ENCODE peak calls at places on chromosome 15, in seven cellular contexts. One of them, this sample, is unnamed.

GRCh38 chr15:45022871-45023658 is at the start of gene SORD:
- DNase-seq in aorta: peak; percentile 96
- DNase-seq in transverse colon: peak; percentile 96
- DNase-seq in kidney epithelial cell: peak; percentile 53
- DNase-seq in cardiac muscle cell: peak; percentile 89
- DNase-seq in CD4-positive, CD25-positive, alpha-beta regulatory T cell: peak; percentile 83
- DNase-seq in small intestine: peak; percentile 93
- DNase-seq in this sample: peak; percentile 99

GRCh38 chr15:31098953-31099740 is 2.4 kb downstream of the TRPM1 start:
- DNase-seq in aorta: no peak
- DNase-seq in transverse colon: no peak
- DNase-seq in kidney epithelial cell: no peak
- DNase-seq in cardiac muscle cell: no peak
- DNase-seq in CD4-positive, CD25-positive, alpha-beta regulatory T cell: no peak
- DNase-seq in small intestine: no peak
- DNase-seq in this sample: no peak

GRCh38 chr15:93135459-93135858 is 46.4 kb upstream of the RGMA start:
- DNase-seq in aorta: no peak
- DNase-seq in transverse colon: no peak
- DNase-seq in kidney epithelial cell: no peak
- DNase-seq in cardiac muscle cell: no peak
- DNase-seq in CD4-positive, CD25-positive, alpha-beta regulatory T cell: no peak
- DNase-seq in small intestine: no peak
- DNase-seq in this sample: no peak

GRCh38 chr15:80210612-80211554 is 41.1 kb downstream of the CTXND1 start:
- DNase-seq in aorta: no peak
- DNase-seq in transverse colon: no peak
- DNase-seq in kidney epithelial cell: no peak
- DNase-seq in cardiac muscle cell: no peak
- DNase-seq in CD4-positive, CD25-positive, alpha-beta regulatory T cell: no peak
- DNase-seq in small intestine: peak; percentile 11
- DNase-seq in this sample: no peak

GRCh38 chr15:61661791-61662190 is 398.5 kb downstream of the VPS13C start:
- DNase-seq in aorta: no peak
- DNase-seq in transverse colon: no peak
- DNase-seq in kidney epithelial cell: no peak
- DNase-seq in cardiac muscle cell: no peak
- DNase-seq in CD4-positive, CD25-positive, alpha-beta regulatory T cell: no peak
- DNase-seq in small intestine: no peak
- DNase-seq in this sample: no peak

GRCh38 chr15:79811406-79812405 is 85.1 kb downstream of the MTHFS start:
- DNase-seq in aorta: peak; percentile 77
- DNase-seq in transverse colon: peak; percentile 14
- DNase-seq in kidney epithelial cell: no peak
- DNase-seq in cardiac muscle cell: peak; percentile 94
- DNase-seq in CD4-positive, CD25-positive, alpha-beta regulatory T cell: no peak
- DNase-seq in small intestine: peak; percentile 48
- DNase-seq in this sample: no peak

GRCh38 chr15:52103217-52104207 is 9.1 kb downstream of the BCL2L10 start:
- DNase-seq in aorta: peak; percentile 74
- DNase-seq in transverse colon: peak; percentile 47
- DNase-seq in kidney epithelial cell: peak; percentile 86
- DNase-seq in cardiac muscle cell: peak; percentile 92
- DNase-seq in CD4-positive, CD25-positive, alpha-beta regulatory T cell: no peak
- DNase-seq in small intestine: no peak
- DNase-seq in this sample: no peak

GRCh38 chr15:56353740-56354139 is 11.5 kb upstream of the TEX9 start:
- DNase-seq in aorta: no peak
- DNase-seq in transverse colon: no peak
- DNase-seq in kidney epithelial cell: no peak
- DNase-seq in cardiac muscle cell: peak; percentile 3
- DNase-seq in CD4-positive, CD25-positive, alpha-beta regulatory T cell: no peak
- DNase-seq in small intestine: no peak
- DNase-seq in this sample: no peak

GRCh38 chr15:78629031-78629715 is 8.4 kb upstream of the CHRNA3 start:
- DNase-seq in aorta: no peak
- DNase-seq in transverse colon: no peak
- DNase-seq in kidney epithelial cell: no peak
- DNase-seq in cardiac muscle cell: no peak
- DNase-seq in CD4-positive, CD25-positive, alpha-beta regulatory T cell: no peak
- DNase-seq in small intestine: no peak
- DNase-seq in this sample: no peak

GRCh38 chr15:77634266-77634962 is 1.7 kb upstream of the LINGO1 start:
- DNase-seq in aorta: peak; percentile 78
- DNase-seq in transverse colon: peak; percentile 83
- DNase-seq in kidney epithelial cell: peak; percentile 19
- DNase-seq in cardiac muscle cell: peak; percentile 68
- DNase-seq in CD4-positive, CD25-positive, alpha-beta regulatory T cell: no peak
- DNase-seq in small intestine: peak; percentile 65
- DNase-seq in this sample: peak; percentile 91

GRCh38 chr15:61141497-61142125 is 87.5 kb downstream of the RORA start:
- DNase-seq in aorta: no peak
- DNase-seq in transverse colon: no peak
- DNase-seq in kidney epithelial cell: no peak
- DNase-seq in cardiac muscle cell: no peak
- DNase-seq in CD4-positive, CD25-positive, alpha-beta regulatory T cell: no peak
- DNase-seq in small intestine: peak; percentile 26
- DNase-seq in this sample: peak; percentile 48

GRCh38 chr15:47741082-47741481 is 23.8 kb downstream of the SEMA6D start:
- DNase-seq in aorta: no peak
- DNase-seq in transverse colon: no peak
- DNase-seq in kidney epithelial cell: no peak
- DNase-seq in cardiac muscle cell: no peak
- DNase-seq in CD4-positive, CD25-positive, alpha-beta regulatory T cell: no peak
- DNase-seq in small intestine: no peak
- DNase-seq in this sample: no peak

GRCh38 chr15:39621210-39621609 is 40.3 kb downstream of the THBS1 start:
- DNase-seq in aorta: no peak
- DNase-seq in transverse colon: no peak
- DNase-seq in kidney epithelial cell: no peak
- DNase-seq in cardiac muscle cell: peak; percentile 43
- DNase-seq in CD4-positive, CD25-positive, alpha-beta regulatory T cell: no peak
- DNase-seq in small intestine: no peak
- DNase-seq in this sample: no peak

GRCh38 chr15:81301815-81302399 is 22.0 kb downstream of the STARD5 start:
- DNase-seq in aorta: peak; percentile 76
- DNase-seq in transverse colon: peak; percentile 64
- DNase-seq in kidney epithelial cell: no peak
- DNase-seq in cardiac muscle cell: no peak
- DNase-seq in CD4-positive, CD25-positive, alpha-beta regulatory T cell: no peak
- DNase-seq in small intestine: no peak
- DNase-seq in this sample: no peak

GRCh38 chr15:31483053-31483923 is 156.7 kb downstream of the KLF13 start:
- DNase-seq in aorta: no peak
- DNase-seq in transverse colon: no peak
- DNase-seq in kidney epithelial cell: no peak
- DNase-seq in cardiac muscle cell: peak; percentile 39
- DNase-seq in CD4-positive, CD25-positive, alpha-beta regulatory T cell: peak; percentile 14
- DNase-seq in small intestine: peak; percentile 25
- DNase-seq in this sample: peak; percentile 84

GRCh38 chr15:31379042-31379441 is 52.4 kb downstream of the KLF13 start:
- DNase-seq in aorta: no peak
- DNase-seq in transverse colon: no peak
- DNase-seq in kidney epithelial cell: no peak
- DNase-seq in cardiac muscle cell: no peak
- DNase-seq in CD4-positive, CD25-positive, alpha-beta regulatory T cell: no peak
- DNase-seq in small intestine: no peak
- DNase-seq in this sample: no peak

GRCh38 chr15:79192462-79193036 is 90.0 kb upstream of the ANKRD34C start:
- DNase-seq in aorta: no peak
- DNase-seq in transverse colon: no peak
- DNase-seq in kidney epithelial cell: no peak
- DNase-seq in cardiac muscle cell: no peak
- DNase-seq in CD4-positive, CD25-positive, alpha-beta regulatory T cell: no peak
- DNase-seq in small intestine: no peak
- DNase-seq in this sample: no peak

GRCh38 chr15:23483821-23484299 is 36.8 kb upstream of the GOLGA6L2 start:
- DNase-seq in aorta: no peak
- DNase-seq in transverse colon: no peak
- DNase-seq in kidney epithelial cell: no peak
- DNase-seq in cardiac muscle cell: no peak
- DNase-seq in CD4-positive, CD25-positive, alpha-beta regulatory T cell: no peak
- DNase-seq in small intestine: no peak
- DNase-seq in this sample: no peak

GRCh38 chr15:45186771-45187577 is 792 bp downstream of the SHF start:
- DNase-seq in aorta: no peak
- DNase-seq in transverse colon: no peak
- DNase-seq in kidney epithelial cell: no peak
- DNase-seq in cardiac muscle cell: no peak
- DNase-seq in CD4-positive, CD25-positive, alpha-beta regulatory T cell: peak; percentile 7
- DNase-seq in small intestine: peak; percentile 36
- DNase-seq in this sample: peak; percentile 78

GRCh38 chr15:47473857-47474256 is 243.4 kb upstream of the SEMA6D start:
- DNase-seq in aorta: peak; percentile 82
- DNase-seq in transverse colon: peak; percentile 7
- DNase-seq in kidney epithelial cell: no peak
- DNase-seq in cardiac muscle cell: peak; percentile 92
- DNase-seq in CD4-positive, CD25-positive, alpha-beta regulatory T cell: no peak
- DNase-seq in small intestine: no peak
- DNase-seq in this sample: no peak

GRCh38 chr15:89409184-89409992 is 74.8 kb upstream of the POLG start:
- DNase-seq in aorta: no peak
- DNase-seq in transverse colon: no peak
- DNase-seq in kidney epithelial cell: no peak
- DNase-seq in cardiac muscle cell: no peak
- DNase-seq in CD4-positive, CD25-positive, alpha-beta regulatory T cell: no peak
- DNase-seq in small intestine: no peak
- DNase-seq in this sample: peak; percentile 67

GRCh38 chr15:89406218-89406716 is 71.6 kb upstream of the POLG start:
- DNase-seq in aorta: no peak
- DNase-seq in transverse colon: no peak
- DNase-seq in kidney epithelial cell: no peak
- DNase-seq in cardiac muscle cell: no peak
- DNase-seq in CD4-positive, CD25-positive, alpha-beta regulatory T cell: no peak
- DNase-seq in small intestine: no peak
- DNase-seq in this sample: no peak

GRCh38 chr15:89406756-89407650 is 72.4 kb upstream of the POLG start:
- DNase-seq in aorta: no peak
- DNase-seq in transverse colon: no peak
- DNase-seq in kidney epithelial cell: no peak
- DNase-seq in cardiac muscle cell: no peak
- DNase-seq in CD4-positive, CD25-positive, alpha-beta regulatory T cell: no peak
- DNase-seq in small intestine: no peak
- DNase-seq in this sample: peak; percentile 81

GRCh38 chr15:89409993-89410767 is 75.6 kb upstream of the POLG start:
- DNase-seq in aorta: no peak
- DNase-seq in transverse colon: no peak
- DNase-seq in kidney epithelial cell: no peak
- DNase-seq in cardiac muscle cell: no peak
- DNase-seq in CD4-positive, CD25-positive, alpha-beta regulatory T cell: no peak
- DNase-seq in small intestine: no peak
- DNase-seq in this sample: no peak

GRCh38 chr15:89408512-89409183 is 74.0 kb upstream of the POLG start:
- DNase-seq in aorta: no peak
- DNase-seq in transverse colon: no peak
- DNase-seq in kidney epithelial cell: no peak
- DNase-seq in cardiac muscle cell: no peak
- DNase-seq in CD4-positive, CD25-positive, alpha-beta regulatory T cell: no peak
- DNase-seq in small intestine: peak; percentile 7
- DNase-seq in this sample: no peak
- H3K4me3 ChIP-seq in aorta: no peak overlapping the region
- H3K4me3 ChIP-seq in transverse colon: peak overlapping the region; percentile 11
- H3K4me3 ChIP-seq in kidney epithelial cell: no peak overlapping the region
- H3K4me3 ChIP-seq in cardiac muscle cell: no peak overlapping the region
- H3K4me3 ChIP-seq in CD4-positive, CD25-positive, alpha-beta regulatory T cell: peak overlapping the region; percentile 80
- H3K4me3 ChIP-seq in small intestine: no peak overlapping the region
- H3K4me3 ChIP-seq in this sample: no peak overlapping the region

DNA sequence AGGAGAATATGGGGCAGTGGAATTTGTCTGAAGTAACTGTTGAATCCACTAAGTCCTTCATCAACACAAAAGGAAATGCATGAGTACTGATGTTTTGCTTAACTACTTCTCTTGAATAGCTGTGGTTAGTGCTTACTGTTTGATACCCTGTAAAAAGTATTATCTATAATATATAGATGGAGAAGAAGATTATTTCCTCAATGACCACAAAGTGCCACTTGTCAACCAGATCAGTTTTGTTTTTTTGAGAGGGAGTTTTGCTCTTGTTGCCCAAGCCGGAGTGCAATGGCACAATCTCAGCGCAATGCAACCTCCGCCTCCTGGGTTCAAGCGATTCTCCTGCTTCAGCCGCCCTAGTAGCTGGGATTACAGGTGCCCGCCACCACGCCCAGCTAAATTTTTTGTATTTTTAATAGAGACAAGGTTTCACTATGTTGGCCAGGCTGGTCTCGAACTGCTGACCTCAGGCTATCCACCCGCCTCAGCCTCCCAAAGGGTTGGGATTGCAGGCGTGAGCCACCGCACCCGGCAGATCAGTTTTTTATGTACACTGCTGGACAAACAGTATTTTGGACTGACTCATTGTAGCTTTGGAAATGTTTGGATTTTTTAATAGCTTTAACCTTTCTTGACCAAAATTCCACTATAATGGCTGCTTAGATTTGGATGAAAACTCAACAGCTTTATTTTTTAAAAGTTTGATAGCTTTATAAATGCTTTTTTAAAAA is 1.5 kb upstream of the RPLP1 start:
- DNase-seq in aorta: no peak
- DNase-seq in transverse colon: no peak
- DNase-seq in kidney epithelial cell: no peak
- DNase-seq in cardiac muscle cell: no peak
- DNase-seq in CD4-positive, CD25-positive, alpha-beta regulatory T cell: no peak
- DNase-seq in small intestine: no peak
- DNase-seq in this sample: no peak
- H3K36me3 ChIP-seq in aorta: peaks cover 6% of the 10 kb centered on the region
- H3K36me3 ChIP-seq in transverse colon: no peaks in the 10 kb centered on the region
- H3K36me3 ChIP-seq in kidney epithelial cell: peaks cover 3% of the 10 kb centered on the region
- H3K36me3 ChIP-seq in cardiac muscle cell: peaks cover 13% of the 10 kb centered on the region
- H3K36me3 ChIP-seq in CD4-positive, CD25-positive, alpha-beta regulatory T cell: peaks cover 17% of the 10 kb centered on the region
- H3K36me3 ChIP-seq in small intestine: no peaks in the 10 kb centered on the region
- H3K36me3 ChIP-seq in this sample: peaks cover 26% of the 10 kb centered on the region

DNA sequence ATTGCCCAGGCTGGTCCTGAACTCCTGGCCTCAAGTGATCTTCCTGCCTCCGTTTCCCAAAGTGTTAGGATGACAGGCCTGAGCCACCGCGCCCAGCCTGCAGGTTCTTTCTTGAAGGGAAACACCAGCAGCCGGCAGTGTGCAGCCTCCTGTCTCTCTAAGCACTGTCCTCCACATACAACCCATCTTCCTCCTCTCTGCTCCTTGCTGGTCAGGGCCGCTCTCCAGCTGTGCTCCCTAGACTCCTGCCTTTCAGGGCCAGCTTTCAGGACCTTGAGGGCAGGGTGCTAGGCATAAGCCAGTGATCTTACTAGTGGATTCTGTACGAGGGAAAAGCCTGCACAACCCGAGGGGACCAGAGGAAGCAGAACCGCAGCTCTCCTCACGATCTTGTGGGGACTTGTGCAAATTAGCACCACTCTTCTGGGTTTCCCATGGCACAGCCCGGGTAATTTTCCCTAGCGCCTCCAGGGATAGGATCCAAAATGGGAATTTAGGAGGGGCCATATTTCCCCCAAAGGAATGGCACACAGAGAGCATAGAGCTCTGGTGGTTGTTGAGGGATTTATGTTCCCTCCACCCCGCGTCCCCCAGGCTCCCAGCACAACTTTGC is 18.2 kb upstream of the CORO2B start:
- DNase-seq in aorta: no peak
- DNase-seq in transverse colon: no peak
- DNase-seq in kidney epithelial cell: no peak
- DNase-seq in cardiac muscle cell: no peak
- DNase-seq in CD4-positive, CD25-positive, alpha-beta regulatory T cell: no peak
- DNase-seq in small intestine: no peak
- DNase-seq in this sample: no peak
- H3K27me3 ChIP-seq in aorta: no peaks in the 10 kb centered on the region
- H3K27me3 ChIP-seq in transverse colon: peaks cover 40% of the 10 kb centered on the region
- H3K27me3 ChIP-seq in kidney epithelial cell: no peaks in the 10 kb centered on the region
- H3K27me3 ChIP-seq in cardiac muscle cell: peaks cover 9% of the 10 kb centered on the region
- H3K27me3 ChIP-seq in CD4-positive, CD25-positive, alpha-beta regulatory T cell: peaks cover 21% of the 10 kb centered on the region
- H3K27me3 ChIP-seq in small intestine: no peaks in the 10 kb centered on the region
- H3K27me3 ChIP-seq in this sample: peaks cover 8% of the 10 kb centered on the region

GRCh38 chr15:63052961-63053698 is 10.6 kb downstream of the TPM1 start:
- DNase-seq in aorta: peak; percentile 64
- DNase-seq in transverse colon: peak; percentile 42
- DNase-seq in kidney epithelial cell: no peak
- DNase-seq in cardiac muscle cell: peak; percentile 42
- DNase-seq in CD4-positive, CD25-positive, alpha-beta regulatory T cell: no peak
- DNase-seq in small intestine: peak; percentile 74
- DNase-seq in this sample: no peak
- H3K4me3 ChIP-seq in aorta: no peak overlapping the region
- H3K4me3 ChIP-seq in transverse colon: no peak overlapping the region
- H3K4me3 ChIP-seq in kidney epithelial cell: no peak overlapping the region
- H3K4me3 ChIP-seq in cardiac muscle cell: no peak overlapping the region
- H3K4me3 ChIP-seq in CD4-positive, CD25-positive, alpha-beta regulatory T cell: no peak overlapping the region
- H3K4me3 ChIP-seq in small intestine: no peak overlapping the region
- H3K4me3 ChIP-seq in this sample: no peak overlapping the region

This sample was measured in H7.